ENCODE peak calls at places on chromosomes 2 and 18, in seven cellular contexts. C is SK-N-SH, J is H1, Q is sigmoid colon, I is HepG2, U is stomach, L is K562. B is an unnamed sample. For H3K4me1, the result is how much of the 10 kb centered on the place peaks cover.

GRCh38 chr2:10460366-10460796 is 12.3 kb upstream of the ODC1 start:
- DNase-seq in I (no peak), Q (peak), J (no peak), L (no peak), C (peak), U (no peak), B (no peak)

GRCh38 chr18:46893360-46893759 is 23.9 kb downstream of the PIAS2 start:
- DNase-seq in L (peak), C (no peak), U (no peak), J (no peak), I (peak), Q (no peak), B (no peak)

GRCh38 chr18:63025251-63025710 is 294.3 kb downstream of the BCL2 start:
- DNase-seq in Q (no peak), I (no peak), C (peak), L (no peak), U (no peak), J (no peak), B (no peak)

GRCh38 chr2:232634319-232635150 is 1.1 kb downstream of the EFHD1 start:
- DNase-seq in L (no peak), I (no peak), U (no peak), Q (no peak), C (peak), J (no peak), B (no peak)

GRCh38 chr2:230793573-230794359 is 71.0 kb upstream of the ITM2C start:
- DNase-seq in I (no peak), Q (peak), U (peak), J (no peak), C (no peak), L (no peak), B (no peak)

GRCh38 chr2:120773186-120773800 is 37.6 kb downstream of the GLI2 start:
- DNase-seq in I (no peak), U (no peak), L (no peak), Q (peak), J (no peak), C (no peak), B (no peak)

GRCh38 chr2:18373664-18374063 is 186.8 kb downstream of the RDH14 start:
- DNase-seq in C (no peak), U (no peak), Q (no peak), J (no peak), L (no peak), I (no peak), B (no peak)

GRCh38 chr2:156589381-156590079 is 153.4 kb downstream of the GPD2 start:
- DNase-seq in C (peak), I (peak), U (peak), L (peak), J (no peak), Q (no peak), B (no peak)

GRCh38 chr2:45833301-45833967 is 182.0 kb downstream of the PRKCE start:
- DNase-seq in Q (no peak), L (no peak), I (no peak), J (no peak), C (no peak), U (no peak), B (no peak)

GRCh38 chr18:21364471-21364870 is 122.4 kb downstream of the GREB1L start:
- DNase-seq in Q (no peak), I (no peak), J (no peak), L (no peak), U (no peak), C (no peak), B (no peak)

GRCh38 chr2:233481368-233482142 is 85.0 kb downstream of the USP40 start:
- DNase-seq in U (peak), Q (peak), J (no peak), C (no peak), L (no peak), I (no peak), B (no peak)

GRCh38 chr18:44851806-44852205 is 171.1 kb downstream of the SETBP1 start:
- DNase-seq in U (no peak), C (no peak), Q (no peak), J (no peak), I (no peak), L (no peak), B (no peak)

GRCh38 chr2:106062627-106063026 is 131.5 kb downstream of the UXS1 start:
- DNase-seq in Q (no peak), I (no peak), U (no peak), C (no peak), J (no peak), L (no peak), B (peak)

GRCh38 chr2:35220471-35220870 is 1135.1 kb upstream of the CRIM1 start:
- DNase-seq in I (no peak), U (no peak), L (no peak), C (no peak), J (no peak), Q (no peak), B (no peak)

GRCh38 chr2:157784169-157784822 is 91.8 kb downstream of the ACVR1 start:
- DNase-seq in U (peak), C (no peak), L (no peak), I (no peak), J (no peak), Q (peak), B (no peak)

GRCh38 chr2:70871398-70872211 is 36.0 kb upstream of the CD207 start:
- DNase-seq in I (peak), U (peak), L (peak), J (no peak), Q (peak), C (peak), B (peak)

GRCh38 chr2:208354964-208355381 is 51.6 kb upstream of the PTH2R start:
- DNase-seq in C (no peak), L (no peak), Q (no peak), U (no peak), J (no peak), I (peak), B (no peak)

GRCh38 chr2:70627499-70627898 is 73.9 kb upstream of the TGFA start:
- DNase-seq in U (no peak), C (no peak), I (peak), J (no peak), Q (no peak), L (no peak), B (no peak)

GRCh38 chr18:60147326-60147725 is 225.2 kb downstream of the MC4R start:
- DNase-seq in L (no peak), U (no peak), J (no peak), I (no peak), Q (no peak), C (no peak), B (no peak)

GRCh38 chr2:12303181-12304030 is 413.3 kb upstream of the TRIB2 start:
- DNase-seq in L (no peak), J (no peak), C (no peak), U (no peak), Q (no peak), I (no peak), B (no peak)

GRCh38 chr2:122322815-122323214 is 567.4 kb downstream of the TSN start:
- DNase-seq in C (no peak), Q (no peak), L (no peak), I (no peak), U (no peak), J (no peak), B (no peak)

GRCh38 chr2:230925879-230926765 is 1.1 kb upstream of the GPR55 start:
- DNase-seq in L (no peak), U (peak), J (no peak), C (no peak), Q (peak), I (no peak), B (no peak)

GRCh38 chr2:8489751-8490150 is 192.1 kb upstream of the ID2 start:
- DNase-seq in L (no peak), J (no peak), I (no peak), C (no peak), Q (peak), U (no peak), B (no peak)
- H3K4me1 ChIP-seq in L (under half), J (under half), I (under half), C (under half), Q (under half), U (under half), B (under half)

GRCh38 chr2:150587547-150588209 is 100.2 kb upstream of the RND3 start:
- DNase-seq in I (no peak), C (no peak), J (no peak), L (no peak), Q (no peak), U (no peak), B (no peak)

GRCh38 chr2:150586858-150587257 is 99.4 kb upstream of the RND3 start:
- DNase-seq in J (no peak), U (no peak), L (no peak), I (peak), C (no peak), Q (no peak), B (no peak)

GRCh38 chr2:150589760-150590159 is 102.3 kb upstream of the RND3 start:
- DNase-seq in J (no peak), I (no peak), Q (no peak), C (no peak), L (no peak), U (no peak), B (no peak)

GRCh38 chr2:150585221-150585971 is 97.9 kb upstream of the RND3 start:
- DNase-seq in J (no peak), L (no peak), C (no peak), U (no peak), Q (no peak), I (no peak), B (no peak)

DNA sequence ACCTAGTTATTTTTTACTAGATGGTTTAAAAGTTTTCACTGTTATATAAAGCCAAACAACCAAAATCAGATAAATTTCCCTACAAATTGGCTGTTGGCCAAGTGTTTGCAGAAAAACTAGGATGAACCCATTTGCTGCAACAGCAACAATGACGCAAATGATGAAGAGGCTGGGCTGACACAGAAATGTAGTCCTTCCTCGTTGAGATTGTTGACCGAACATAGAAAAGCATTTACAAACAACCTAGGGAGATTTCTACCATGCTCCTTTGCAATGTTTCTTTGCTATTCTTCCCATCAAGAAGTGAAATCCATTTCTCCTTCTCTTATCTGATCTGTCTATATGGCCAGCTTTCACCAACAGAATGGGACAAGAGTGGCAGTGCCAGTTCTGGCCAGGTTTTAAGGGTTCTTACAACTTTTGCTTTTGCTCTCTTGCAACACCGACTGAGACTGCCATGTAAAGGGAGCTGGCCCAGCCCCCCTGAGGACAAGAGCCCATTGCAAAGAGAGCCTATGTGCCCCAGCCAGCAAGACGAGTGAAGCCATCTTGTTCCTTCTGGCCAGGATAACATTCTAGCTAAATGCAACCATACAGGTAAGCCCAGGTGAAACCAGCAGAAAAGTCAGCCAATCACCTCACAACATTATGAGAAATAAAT is 100.9 kb upstream of the RND3 start:
- DNase-seq in L (no peak), J (no peak), I (no peak), C (no peak), Q (no peak), U (no peak), B (no peak)
- TF ChIP-seq POLR2AphosphoS5 in L (no peak), J (no peak), I (no peak), C (no peak), Q (no peak), U (no peak), B (no peak)

GRCh38 chr2:134586289-134586980 is 132.4 kb downstream of the TMEM163 start:
- DNase-seq in C (no peak), Q (no peak), L (no peak), I (no peak), U (no peak), J (no peak), B (no peak)

GRCh38 chr2:134583997-134584520 is 134.7 kb downstream of the TMEM163 start:
- DNase-seq in L (no peak), C (no peak), Q (no peak), J (no peak), U (no peak), I (no peak), B (no peak)

GRCh38 chr2:134583462-134583861 is 135.3 kb downstream of the TMEM163 start:
- DNase-seq in Q (no peak), L (no peak), U (no peak), I (no peak), C (no peak), J (no peak), B (no peak)

GRCh38 chr2:134582547-134582899 is 136.3 kb downstream of the TMEM163 start:
- DNase-seq in L (no peak), I (no peak), U (no peak), J (no peak), C (no peak), Q (no peak), B (no peak)

DNA sequence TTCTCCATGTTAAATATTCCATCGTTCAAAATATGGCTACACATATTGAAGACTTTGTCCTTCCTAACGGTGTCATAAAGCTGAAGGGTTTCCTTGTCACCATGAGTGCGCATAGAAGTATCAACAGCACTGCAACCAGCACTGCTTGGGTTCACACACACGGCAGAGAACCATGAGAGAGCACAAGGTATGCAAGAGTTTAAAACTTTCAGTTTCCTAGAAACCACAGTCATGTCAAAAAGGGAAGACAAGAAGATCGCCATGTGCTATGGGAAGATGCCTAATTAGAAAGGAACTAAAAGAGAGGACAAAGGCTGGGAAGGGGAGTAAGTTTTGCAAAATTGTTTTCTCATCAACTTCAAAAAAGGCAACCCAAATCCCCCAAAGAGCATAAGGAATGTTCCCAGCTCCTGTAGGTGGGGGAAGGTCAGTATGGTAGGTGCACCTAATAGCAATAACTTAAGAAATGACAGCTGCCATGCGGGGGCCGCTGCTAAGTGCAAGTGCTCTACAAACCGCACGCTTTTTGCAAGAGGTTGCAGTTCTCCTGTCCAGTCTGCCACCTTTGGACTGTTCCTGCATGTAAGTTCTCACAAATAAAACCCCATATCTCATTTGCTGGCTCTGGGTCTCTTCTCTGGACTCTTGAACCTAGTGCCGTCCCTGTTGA is 136.8 kb downstream of the TMEM163 start:
- DNase-seq in L (no peak), J (no peak), C (no peak), I (no peak), U (no peak), Q (no peak), B (no peak)
- TF ChIP-seq EP300 in L (no peak), J (no peak), C (no peak), I (no peak), U (no peak), Q (no peak), B (no peak)

GRCh38 chr2:37797081-37797480 is 125.6 kb upstream of the CDC42EP3 start:
- DNase-seq in L (no peak), U (no peak), J (no peak), Q (no peak), I (no peak), C (no peak), B (no peak)
- H3K4me1 ChIP-seq in L (under half), U (under half), J (under half), Q (half or more), I (under half), C (under half), B (half or more)

GRCh38 chr2:181787310-181788048 is 104.1 kb upstream of the ITPRID2 start:
- DNase-seq in U (no peak), L (no peak), C (no peak), J (no peak), I (no peak), Q (no peak), B (no peak)

GRCh38 chr2:181789827-181790448 is 101.6 kb upstream of the ITPRID2 start:
- DNase-seq in C (no peak), L (no peak), U (no peak), Q (no peak), J (no peak), I (no peak), B (no peak)

GRCh38 chr2:181792906-181793305 is 98.6 kb upstream of the ITPRID2 start:
- DNase-seq in C (no peak), Q (no peak), L (no peak), I (no peak), U (no peak), J (no peak), B (no peak)

GRCh38 chr2:181788883-181789555 is 102.5 kb upstream of the ITPRID2 start:
- DNase-seq in Q (no peak), J (no peak), I (no peak), C (no peak), L (no peak), U (no peak), B (no peak)

GRCh38 chr2:181790716-181791649 is 100.5 kb upstream of the ITPRID2 start:
- DNase-seq in Q (no peak), L (peak), I (peak), C (no peak), J (no peak), U (no peak), B (no peak)
- TF ChIP-seq POLR2AphosphoS5 in Q (no peak), L (no peak), I (peak), C (peak), J (no peak), U (peak), B (no peak)

DNA sequence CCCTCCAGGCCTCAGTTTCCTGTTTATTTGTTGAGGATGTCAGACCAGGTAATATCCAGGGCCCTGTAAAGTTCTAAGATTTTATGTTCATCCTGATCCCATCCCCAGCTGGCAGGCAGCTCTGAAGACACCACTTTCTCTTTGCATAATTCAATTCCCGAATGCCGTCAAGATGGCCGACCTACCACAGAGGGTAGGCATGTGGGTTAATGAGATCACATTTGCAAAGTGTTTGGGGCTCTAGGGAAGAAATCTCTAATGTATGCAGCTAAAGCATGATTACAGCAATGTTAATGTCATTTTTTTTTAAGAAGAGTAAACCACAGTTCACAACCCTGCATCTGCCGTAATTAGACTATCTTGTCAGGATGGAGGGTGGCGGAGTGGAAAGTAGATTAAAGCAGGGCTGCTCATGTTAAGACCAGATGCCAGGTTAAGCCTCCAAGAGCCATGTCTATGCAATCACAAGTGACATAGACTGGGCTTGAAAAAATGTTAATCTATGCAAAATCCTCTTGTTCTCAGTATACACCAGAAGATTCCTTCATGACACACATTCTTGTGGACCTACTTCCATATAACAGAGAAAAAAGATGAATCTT is 131.4 kb downstream of the ALK start:
- DNase-seq in Q (no peak), L (no peak), I (no peak), J (no peak), U (no peak), C (no peak), B (no peak)
- TF ChIP-seq EP300 in Q (no peak), L (no peak), I (no peak), J (no peak), U (no peak), C (no peak), B (no peak)

DNA sequence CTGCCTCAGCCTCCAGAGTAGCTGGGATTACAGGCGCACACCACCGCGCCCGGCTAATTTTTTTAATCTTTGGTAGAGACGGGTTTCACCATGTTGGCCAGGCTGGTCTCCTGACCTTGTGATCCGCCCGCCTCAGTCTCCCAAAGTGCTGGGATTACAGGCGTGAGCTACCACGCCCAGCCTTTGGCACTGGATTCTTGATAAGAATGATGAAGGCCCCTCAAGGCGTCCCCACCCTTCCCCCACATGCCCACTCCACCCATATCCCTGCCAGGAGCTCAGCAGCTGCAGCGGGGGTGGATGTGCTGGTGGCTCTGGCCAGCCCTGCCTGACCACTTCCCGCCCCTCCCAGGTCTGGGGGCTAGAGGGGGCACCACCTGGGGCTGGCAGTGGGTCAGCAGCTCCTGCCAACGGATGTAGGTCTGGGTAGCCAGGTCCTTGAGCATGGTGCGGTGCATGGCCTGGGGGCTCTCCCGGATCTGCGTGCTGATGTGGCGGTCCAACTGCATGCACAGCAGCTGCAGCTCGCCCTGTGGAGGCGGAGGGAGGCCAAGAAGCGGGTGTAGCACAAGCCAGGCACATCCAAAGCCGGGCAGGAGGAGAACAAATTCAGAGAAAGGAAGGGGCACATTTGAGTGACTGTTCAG is 7.8 kb upstream of the SEMA4C start:
- DNase-seq in U (no peak), L (no peak), C (peak), J (no peak), Q (no peak), I (no peak), B (no peak)
- H3K4me1 ChIP-seq in U (under half), L (under half), C (under half), J (under half), Q (under half), I (under half), B (under half)